ENCODE peak calls at places on chromosomes 11 and 22, in four cellular contexts. Z is left ventricle myocardium inferior, T is small intestine, Y is spleen. C is an unnamed sample.

GRCh38 chr11:83520849-83521248 is 234.7 kb upstream of the CCDC90B start:
- DNase-seq in Z (no peak), T (no peak), Y (no peak), C (no peak)

GRCh38 chr11:10072142-10072541 is 221.9 kb downstream of the SBF2 start:
- DNase-seq in Z (no peak), T (no peak), Y (no peak), C (no peak)

GRCh38 chr11:14861680-14862079 is 30.4 kb downstream of the CYP2R1 start:
- DNase-seq in Z (no peak), T (peak), Y (no peak), C (no peak)

GRCh38 chr11:93857413-93858185 is 7.2 kb upstream of the VSTM5 start:
- DNase-seq in Z (no peak), T (no peak), Y (no peak), C (no peak)

GRCh38 chr22:46929689-46930225 is 167.3 kb downstream of the TBC1D22A start:
- DNase-seq in Z (no peak), T (no peak), Y (no peak), C (no peak)

GRCh38 chr11:119166368-119167076 is 2.0 kb upstream of the NLRX1 start:
- DNase-seq in Z (no peak), T (no peak), Y (no peak), C (peak)

GRCh38 chr22:41772645-41773044 is 27.8 kb upstream of the CCDC134 start:
- DNase-seq in Z (no peak), T (no peak), Y (no peak), C (no peak)

GRCh38 chr11:8870461-8871282 is 40.3 kb upstream of the AKIP1 start:
- DNase-seq in Z (peak), T (peak), Y (peak), C (peak)

GRCh38 chr11:22674470-22675426 is 8.3 kb downstream of the GAS2 start:
- DNase-seq in Z (no peak), T (peak), Y (no peak), C (no peak)

GRCh38 chr11:125418396-125418795 is 77.7 kb downstream of the FEZ1 start:
- DNase-seq in Z (peak), T (no peak), Y (peak), C (no peak)

GRCh38 chr11:45665206-45665932 is at the start of gene CHST1:
- DNase-seq in Z (peak), T (peak), Y (peak), C (no peak)

GRCh38 chr11:47856186-47856585 is 8.0 kb upstream of the NUP160 start:
- DNase-seq in Z (no peak), T (peak), Y (no peak), C (no peak)

DNA sequence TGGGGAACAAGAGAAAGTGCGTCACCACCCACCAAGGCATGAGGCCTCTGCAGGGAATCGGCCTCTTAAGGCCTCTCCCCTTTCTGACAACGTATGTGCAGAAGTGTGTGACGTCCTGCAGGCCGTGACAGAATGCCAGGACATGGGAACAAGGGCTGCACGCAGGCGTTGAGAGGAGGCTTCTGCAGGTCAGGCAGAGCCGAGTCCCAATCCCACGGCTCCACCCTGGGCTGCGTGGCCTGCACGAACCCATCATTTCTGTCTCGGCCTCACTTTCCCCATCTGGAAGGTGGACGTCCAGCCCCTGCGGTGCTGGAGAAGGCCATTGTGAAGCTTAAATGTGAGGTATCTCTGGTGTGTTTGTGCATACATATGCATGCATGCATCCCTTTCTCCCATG is 61.8 kb downstream of the SHANK2 start:
- DNase-seq in Z (no peak), T (no peak), Y (peak), C (no peak)
- H3K27ac ChIP-seq in Z (no peak), T (no peak), Y (no peak), C (no peak)

GRCh38 chr11:34610324-34611041 is 10.4 kb upstream of the EHF start:
- DNase-seq in Z (no peak), T (no peak), Y (no peak), C (no peak)

GRCh38 chr11:34609850-34610249 is 11.0 kb upstream of the EHF start:
- DNase-seq in Z (no peak), T (no peak), Y (no peak), C (peak)

GRCh38 chr11:34605481-34606325 is 15.2 kb upstream of the EHF start:
- DNase-seq in Z (no peak), T (no peak), Y (no peak), C (no peak)

GRCh38 chr11:34606326-34607120 is 14.4 kb upstream of the EHF start:
- DNase-seq in Z (no peak), T (peak), Y (no peak), C (no peak)

GRCh38 chr11:34609187-34609751 is 11.6 kb upstream of the EHF start:
- DNase-seq in Z (no peak), T (no peak), Y (no peak), C (no peak)
- H3K27ac ChIP-seq in Z (no peak), T (no peak), Y (no peak), C (peak)

DNA sequence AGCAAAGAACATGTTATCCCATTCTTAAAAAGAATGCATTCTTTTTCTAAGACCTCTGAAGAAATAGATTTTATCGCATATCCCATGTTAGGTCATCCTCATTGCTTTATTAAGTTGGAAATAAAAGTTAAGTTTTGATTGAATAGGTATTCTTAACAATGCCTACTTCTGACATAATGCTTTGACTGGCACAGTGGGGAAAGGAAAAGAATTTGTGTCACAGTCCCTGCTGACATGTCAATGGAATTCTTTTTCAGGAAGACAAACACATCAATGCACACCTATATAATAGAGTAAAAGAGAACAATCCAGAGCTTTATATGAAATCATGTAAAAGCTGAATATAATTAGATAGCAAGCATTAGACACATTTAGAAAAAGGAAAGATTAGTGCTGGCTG is 105.7 kb downstream of the DBX1 start:
- DNase-seq in Z (no peak), T (no peak), Y (no peak), C (no peak)
- H3K27ac ChIP-seq in Z (peak), T (no peak), Y (no peak), C (peak)

DNA sequence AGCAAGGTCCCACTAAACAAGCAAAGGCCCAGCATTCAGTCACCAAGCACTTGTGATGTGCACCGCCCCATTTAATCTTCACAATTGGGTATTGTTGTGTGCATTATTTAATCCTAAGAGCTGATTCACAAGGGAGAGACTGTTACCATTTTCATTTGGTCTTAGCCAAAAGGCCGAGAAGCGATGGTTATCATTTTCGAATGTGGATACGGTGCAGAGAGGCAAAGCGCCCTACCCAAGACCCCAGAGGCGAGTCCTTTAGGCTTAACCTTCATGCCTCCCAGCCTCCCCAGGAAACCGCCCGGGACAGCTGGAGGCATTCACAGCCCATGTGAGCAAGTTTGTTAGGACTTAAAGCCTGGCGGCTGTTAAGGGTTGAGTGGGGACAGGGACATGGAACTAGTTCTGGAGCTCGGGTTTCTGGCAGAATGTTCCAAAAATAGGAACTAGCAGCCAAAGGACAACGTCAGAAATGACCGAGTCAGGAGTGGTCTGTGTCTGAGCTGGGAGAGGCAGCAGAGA is 13.0 kb upstream of the UPK3A start:
- DNase-seq in Z (peak), T (no peak), Y (no peak), C (no peak)
- H3K27ac ChIP-seq in Z (peak), T (peak), Y (peak), C (no peak)